ENCODE peak calls at places on chromosomes 2 and 18, in four cellular contexts. V, R, M and F are unnamed samples. For H3K4me1, the result is how much of the 10 kb centered on the place peaks cover.

GRCh38 chr18:49018553-49018943 is 67.8 kb upstream of the SMAD7 start:
- DNase-seq in V (no peak), R (no peak), M (no peak), F (no peak)

GRCh38 chr2:121279476-121279875 is 5.5 kb downstream of the TFCP2L1 start:
- DNase-seq in V (no peak), R (no peak), M (no peak), F (no peak)

GRCh38 chr18:21398121-21398520 is 156.1 kb downstream of the GREB1L start:
- DNase-seq in V (no peak), R (no peak), M (no peak), F (no peak)

GRCh38 chr2:219119422-219120043 is 41.1 kb downstream of the NHEJ1 start:
- DNase-seq in V (peak), R (peak), M (peak), F (peak)

GRCh38 chr18:22346342-22346967 is 71.3 kb downstream of the CTAGE1 start:
- DNase-seq in V (no peak), R (peak), M (no peak), F (peak)

GRCh38 chr2:216002274-216002673 is 11.1 kb downstream of the MREG start:
- DNase-seq in V (no peak), R (no peak), M (no peak), F (no peak)

GRCh38 chr18:8301427-8302172 is 307.6 kb upstream of the RAB12 start:
- DNase-seq in V (no peak), R (no peak), M (no peak), F (peak)

GRCh38 chr2:20582600-20583221 is 68.2 kb downstream of the HS1BP3 start:
- DNase-seq in V (no peak), R (no peak), M (no peak), F (peak)

GRCh38 chr18:58965930-58966662 is 101.4 kb downstream of the ZNF532 start:
- DNase-seq in V (no peak), R (no peak), M (no peak), F (no peak)

GRCh38 chr2:98484121-98484557 is 39.5 kb downstream of the INPP4A start:
- DNase-seq in V (no peak), R (no peak), M (no peak), F (no peak)

GRCh38 chr2:161990741-161991140 is 83.3 kb downstream of the DPP4 start:
- DNase-seq in V (no peak), R (no peak), M (no peak), F (no peak)

GRCh38 chr2:126766295-126766694 is 110.3 kb downstream of the GYPC start:
- DNase-seq in V (no peak), R (no peak), M (no peak), F (no peak)

GRCh38 chr2:172339431-172340010 is 87.9 kb upstream of the ITGA6 start:
- DNase-seq in V (no peak), R (no peak), M (no peak), F (no peak)

GRCh38 chr2:168241208-168241607 is 6.2 kb downstream of the STK39 start:
- DNase-seq in V (no peak), R (no peak), M (no peak), F (no peak)

GRCh38 chr2:221836091-221836490 is 264.0 kb upstream of the EPHA4 start:
- DNase-seq in V (no peak), R (no peak), M (no peak), F (no peak)

GRCh38 chr2:161745866-161746614 is 121.8 kb downstream of the SLC4A10 start:
- DNase-seq in V (no peak), R (no peak), M (no peak), F (peak)

GRCh38 chr2:240480834-240481623 is 45.6 kb downstream of the GPC1 start:
- DNase-seq in V (no peak), R (peak), M (no peak), F (peak)

GRCh38 chr18:41532344-41533086 is 422.5 kb upstream of the PIK3C3 start:
- DNase-seq in V (no peak), R (no peak), M (no peak), F (no peak)

GRCh38 chr2:172380436-172381274 is 46.7 kb upstream of the ITGA6 start:
- DNase-seq in V (peak), R (no peak), M (no peak), F (no peak)

GRCh38 chr2:31467426-31467825 is 52.9 kb upstream of the XDH start:
- DNase-seq in V (no peak), R (no peak), M (no peak), F (no peak)

GRCh38 chr18:79100944-79101343 is 31.8 kb downstream of the ATP9B start:
- DNase-seq in V (no peak), R (no peak), M (no peak), F (no peak)

GRCh38 chr2:144596074-144596871 is 76.4 kb upstream of the ZEB2 start:
- DNase-seq in V (no peak), R (no peak), M (peak), F (no peak)

GRCh38 chr2:154551649-154552048 is 146.8 kb upstream of the KCNJ3 start:
- DNase-seq in V (no peak), R (no peak), M (no peak), F (no peak)

GRCh38 chr2:10575566-10576300 is 114.0 kb downstream of the NOL10 start:
- DNase-seq in V (no peak), R (no peak), M (peak), F (no peak)

GRCh38 chr18:9753863-9754262 is 45.8 kb downstream of the RAB31 start:
- DNase-seq in V (no peak), R (no peak), M (no peak), F (no peak)

GRCh38 chr18:7021994-7022840 is 95.4 kb downstream of the LAMA1 start:
- DNase-seq in V (no peak), R (no peak), M (peak), F (no peak)

GRCh38 chr2:31558401-31559295 is 22.1 kb downstream of the SRD5A2 start:
- DNase-seq in V (no peak), R (no peak), M (no peak), F (peak)

GRCh38 chr2:241317391-241317790 is 1.7 kb downstream of the SEPTIN2 start:
- DNase-seq in V (no peak), R (no peak), M (no peak), F (no peak)

GRCh38 chr2:167127135-167127534 is 238.9 kb downstream of the XIRP2 start:
- DNase-seq in V (no peak), R (no peak), M (no peak), F (no peak)

GRCh38 chr2:94970353-94970752 is 55.2 kb upstream of the MAL start:
- DNase-seq in V (no peak), R (no peak), M (no peak), F (no peak)

GRCh38 chr2:99674031-99674430 is 184.2 kb upstream of the REV1 start:
- DNase-seq in V (no peak), R (no peak), M (no peak), F (no peak)
- H3K4me3 ChIP-seq in V (no peak), R (no peak), M (no peak), F (no peak)

GRCh38 chr18:45084207-45084606 is 403.5 kb downstream of the SETBP1 start:
- DNase-seq in V (no peak), R (no peak), M (no peak), F (no peak)

GRCh38 chr18:45081579-45082181 is 401.0 kb downstream of the SETBP1 start:
- DNase-seq in V (no peak), R (no peak), M (no peak), F (no peak)

GRCh38 chr18:45085916-45086624 is 405.4 kb downstream of the SETBP1 start:
- DNase-seq in V (no peak), R (no peak), M (no peak), F (no peak)

GRCh38 chr18:45086777-45087176 is 406.1 kb downstream of the SETBP1 start:
- DNase-seq in V (no peak), R (no peak), M (no peak), F (no peak)

DNA sequence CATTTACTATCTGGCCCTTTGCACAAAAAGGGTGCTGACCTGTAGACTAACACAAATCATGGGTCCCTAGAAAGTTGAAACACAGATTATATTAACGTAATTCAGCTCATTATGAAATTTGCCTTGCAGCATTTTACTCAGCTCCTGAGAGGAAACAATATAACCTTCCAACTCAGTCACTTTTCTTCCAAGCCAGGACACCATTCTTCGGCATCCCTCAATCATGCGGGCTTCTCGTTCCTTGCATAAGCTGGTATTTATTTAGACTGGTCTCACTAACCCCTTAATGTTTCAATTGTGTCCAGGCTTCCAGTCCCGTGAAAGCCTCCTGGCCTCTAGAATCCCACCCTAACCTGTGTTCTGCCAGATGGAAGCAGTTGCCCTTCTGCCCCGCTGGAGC is 402.8 kb downstream of the SETBP1 start:
- DNase-seq in V (no peak), R (no peak), M (no peak), F (no peak)
- H3K27ac ChIP-seq in V (no peak), R (no peak), M (no peak), F (no peak)

GRCh38 chr2:203893823-203894222 is 26.3 kb downstream of the CTLA4 start:
- DNase-seq in V (no peak), R (no peak), M (no peak), F (no peak)
- H3K4me1 ChIP-seq in V (under half), R (under half), M (under half), F (under half)

DNA sequence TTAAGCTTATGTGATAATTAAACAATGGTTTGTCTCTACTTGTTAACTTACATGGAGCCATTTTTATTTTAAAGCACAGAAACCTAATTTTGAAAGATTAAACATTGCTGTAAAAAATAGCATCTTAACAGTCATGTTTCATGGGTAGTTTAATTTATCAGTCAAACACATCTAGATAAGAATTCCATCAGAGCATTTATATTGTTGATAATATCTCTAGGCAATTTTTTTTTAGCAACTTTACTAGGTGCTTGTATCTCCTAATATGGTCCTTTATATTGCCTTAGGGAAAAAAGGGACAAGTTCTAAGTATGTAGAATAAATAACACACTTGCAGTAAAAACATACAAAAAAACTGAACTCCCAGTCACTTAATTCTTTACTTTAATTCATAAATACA is 853 bp downstream of the CSRNP3 start:
- DNase-seq in V (no peak), R (no peak), M (no peak), F (no peak)
- H3K4me3 ChIP-seq in V (no peak), R (no peak), M (no peak), F (peak)